ENCODE peak calls at places on chromosomes 7 and 10, in five cellular contexts. T, E, K, B and Q are unnamed samples.
A peak's percentile ranks its signal among the peaks of the same experiment; 100 is the strongest.

GRCh38 chr7:2404714-2405119 is 1.3 kb downstream of the CHST12 start:
- DNase-seq in K (no peak), E (no peak), T (no peak), B (no peak), Q (no peak)

GRCh38 chr10:114487815-114488536 is 83.7 kb upstream of the AFAP1L2 start:
- DNase-seq in E (no peak), K (no peak), B (no peak), T (no peak), Q (peak; percentile 49)

GRCh38 chr10:29773675-29774091 is 138.9 kb upstream of the SVIL start:
- DNase-seq in E (no peak), B (no peak), T (no peak), K (no peak), Q (no peak)

GRCh38 chr7:120925392-120925791 is 25.2 kb upstream of the ING3 start:
- DNase-seq in E (no peak), K (no peak), T (no peak), B (no peak), Q (no peak)

GRCh38 chr10:29392376-29393021 is 103.6 kb downstream of the LYZL1 start:
- DNase-seq in B (no peak), T (no peak), E (no peak), K (no peak), Q (peak; percentile 56)

GRCh38 chr10:112295853-112296830 is 12.9 kb downstream of the TECTB start:
- DNase-seq in T (peak; percentile 54), B (no peak), K (no peak), E (no peak), Q (no peak)

GRCh38 chr10:74852406-74852805 is 26.0 kb downstream of the KAT6B start:
- DNase-seq in T (no peak), K (no peak), E (no peak), B (no peak), Q (no peak)

GRCh38 chr10:46551701-46552525 is 4.5 kb downstream of the GPRIN2 start:
- DNase-seq in E (no peak), K (no peak), B (peak; percentile 11), T (peak; percentile 20), Q (no peak)

GRCh38 chr10:11095374-11095785 is 77.7 kb downstream of the CELF2 start:
- DNase-seq in T (no peak), B (no peak), K (no peak), E (no peak), Q (no peak)

GRCh38 chr7:30246392-30246791 is 38.0 kb upstream of the ZNRF2 start:
- DNase-seq in B (no peak), T (no peak), K (no peak), E (no peak), Q (no peak)

GRCh38 chr10:87721781-87722180 is 62.1 kb downstream of the PAPSS2 start:
- DNase-seq in T (no peak), K (no peak), E (no peak), B (no peak), Q (no peak)

GRCh38 chr10:32379314-32379949 is 32.5 kb upstream of the EPC1 start:
- DNase-seq in E (no peak), B (no peak), K (no peak), T (no peak), Q (no peak)

GRCh38 chr7:110442386-110442837 is 648.5 kb upstream of the LRRN3 start:
- DNase-seq in T (no peak), E (no peak), B (no peak), K (no peak), Q (no peak)

GRCh38 chr10:71584902-71585578 is 134.5 kb downstream of the C10orf105 start:
- DNase-seq in K (no peak), B (no peak), T (no peak), E (no peak), Q (no peak)

GRCh38 chr7:105589221-105590077 is 8.2 kb upstream of the EFCAB10 start:
- DNase-seq in T (peak; percentile 31), E (no peak), K (peak; percentile 63), B (no peak), Q (peak; percentile 64)

GRCh38 chr7:4123823-4124222 is 558.3 kb upstream of the FOXK1 start:
- DNase-seq in B (no peak), T (no peak), E (no peak), K (no peak), Q (no peak)

GRCh38 chr7:92255308-92255707 is 9.5 kb downstream of the ANKIB1 start:
- DNase-seq in B (no peak), E (no peak), K (no peak), T (no peak), Q (peak; percentile 78)

GRCh38 chr7:29434405-29434804 is 129.2 kb upstream of the PRR15 start:
- DNase-seq in B (no peak), T (no peak), K (no peak), E (no peak), Q (no peak)

GRCh38 chr10:373516-374309 is 238.5 kb downstream of the ZMYND11 start:
- DNase-seq in K (no peak), T (no peak), E (no peak), B (no peak), Q (peak; percentile 80)

GRCh38 chr10:71230656-71231025 is 18.3 kb downstream of the UNC5B start:
- DNase-seq in K (no peak), E (no peak), T (no peak), B (no peak), Q (peak; percentile 46)

GRCh38 chr7:100486753-100487446 is 3.2 kb downstream of the NYAP1 start:
- DNase-seq in E (no peak), T (no peak), B (no peak), K (no peak), Q (no peak)

GRCh38 chr7:152667900-152668440 is 8.0 kb downstream of the XRCC2 start:
- DNase-seq in T (no peak), K (no peak), E (no peak), B (no peak), Q (no peak)
- H3K36me3 ChIP-seq in T (no peaks in the 10 kb centered on the region), K (peaks cover 48% of the 10 kb centered on the region), E (no peaks in the 10 kb centered on the region), B (no peaks in the 10 kb centered on the region), Q (peaks cover 22% of the 10 kb centered on the region)

DNA sequence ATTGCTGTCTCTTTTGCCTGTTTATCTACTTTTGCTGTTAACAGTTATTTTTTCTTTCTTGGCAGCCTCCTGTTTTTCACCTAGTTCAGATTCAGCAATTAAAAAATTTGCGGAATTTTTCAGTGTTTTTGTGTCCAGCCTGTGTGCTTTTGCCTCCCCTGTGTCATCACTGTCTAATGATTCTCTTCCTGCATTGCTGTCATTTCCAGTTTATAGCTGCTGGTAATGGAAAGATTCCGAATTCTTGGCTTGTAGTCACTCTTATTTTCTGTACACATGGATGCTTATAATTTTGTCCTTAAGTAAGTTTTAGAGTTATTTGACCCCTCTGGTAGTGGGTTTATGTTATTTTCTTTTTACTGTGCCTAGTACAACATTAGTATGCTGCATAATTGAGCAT is 25.1 kb downstream of the GLRX3 start:
- DNase-seq in E (no peak), T (no peak), B (no peak), K (no peak), Q (no peak)
- H3K36me3 ChIP-seq in E (peaks cover 69% of the 10 kb centered on the region), T (no peaks in the 10 kb centered on the region), B (peaks cover 48% of the 10 kb centered on the region), K (peaks cover 12% of the 10 kb centered on the region), Q (peaks cover 56% of the 10 kb centered on the region)

DNA sequence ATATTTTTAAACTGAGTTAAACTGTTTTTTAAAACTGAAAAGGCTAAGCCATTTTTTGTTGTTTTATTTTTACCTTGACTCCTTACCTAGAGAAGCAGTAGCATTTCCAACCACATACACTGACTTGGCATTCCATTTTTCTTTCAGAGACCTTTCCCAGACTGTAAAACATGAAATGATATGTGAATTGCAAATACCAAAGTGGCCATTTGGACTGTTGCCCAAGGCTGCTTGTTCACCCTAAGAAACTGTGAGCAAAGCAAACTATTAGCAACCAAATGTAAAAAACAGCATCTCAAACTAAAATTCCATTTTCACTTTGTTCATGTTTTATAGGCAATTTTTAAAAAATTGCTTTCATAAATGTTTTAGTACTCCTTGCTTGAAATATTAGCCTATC is 10.9 kb downstream of the UROS start:
- DNase-seq in T (no peak), K (no peak), B (no peak), E (no peak), Q (no peak)
- H3K36me3 ChIP-seq in T (no peaks in the 10 kb centered on the region), K (no peaks in the 10 kb centered on the region), B (peaks cover 92% of the 10 kb centered on the region), E (peaks cover 86% of the 10 kb centered on the region), Q (peaks cover 40% of the 10 kb centered on the region)

DNA sequence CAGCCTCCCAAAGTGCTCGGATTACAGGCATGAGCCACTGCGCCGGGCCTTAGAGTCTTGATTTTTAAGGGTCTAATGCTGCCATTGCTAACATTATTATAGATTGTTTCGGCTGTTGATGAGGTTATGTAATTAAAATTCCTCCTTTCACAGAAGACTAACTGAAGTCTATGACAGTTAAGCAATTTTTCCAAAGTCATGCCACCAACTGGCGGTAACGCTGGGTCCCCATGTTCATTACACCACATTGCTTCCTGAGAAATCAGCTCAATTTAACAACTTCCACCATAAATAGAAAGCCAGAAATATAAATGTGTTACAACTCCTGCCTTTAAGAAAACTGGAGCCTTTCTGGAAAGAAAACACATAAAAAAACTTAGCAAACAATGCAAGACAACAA is 3.5 kb downstream of the ERLIN1 start:
- DNase-seq in K (no peak), E (no peak), B (no peak), T (no peak), Q (no peak)
- H3K36me3 ChIP-seq in K (peaks cover 28% of the 10 kb centered on the region), E (peaks cover 60% of the 10 kb centered on the region), B (peaks cover 51% of the 10 kb centered on the region), T (no peaks in the 10 kb centered on the region), Q (peaks cover 58% of the 10 kb centered on the region)

GRCh38 chr7:132453825-132454224 is 122.4 kb downstream of the PLXNA4 start:
- DNase-seq in T (no peak), B (no peak), K (no peak), E (no peak), Q (no peak)

GRCh38 chr7:132457658-132458057 is 118.6 kb downstream of the PLXNA4 start:
- DNase-seq in B (no peak), T (no peak), E (no peak), K (no peak), Q (no peak)

GRCh38 chr7:132456418-132456817 is 119.9 kb downstream of the PLXNA4 start:
- DNase-seq in T (no peak), K (no peak), E (no peak), B (no peak), Q (no peak)

GRCh38 chr7:132458685-132459084 is 117.6 kb downstream of the PLXNA4 start:
- DNase-seq in T (no peak), E (no peak), K (no peak), B (no peak), Q (no peak)

DNA sequence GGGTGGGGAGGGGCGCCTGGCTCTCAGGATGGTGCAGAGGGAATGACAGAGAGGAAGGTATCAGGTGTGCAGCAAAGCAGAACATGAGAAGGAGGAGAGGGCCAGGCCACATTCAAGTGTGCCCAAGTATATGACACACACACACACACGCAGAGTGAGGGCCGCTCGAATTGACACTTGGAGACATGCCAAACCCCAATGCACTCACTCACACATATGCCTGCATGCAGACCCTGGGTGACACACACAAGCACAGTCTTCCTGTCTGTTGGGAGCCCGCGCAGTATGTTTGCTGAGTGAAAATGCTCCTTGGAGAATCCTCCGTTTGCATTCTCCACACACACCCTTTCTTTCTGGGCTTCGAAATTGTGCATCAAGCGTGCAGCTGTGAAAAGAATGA is 121.0 kb downstream of the PLXNA4 start:
- DNase-seq in T (no peak), E (no peak), K (no peak), B (no peak), Q (no peak)
- H3K36me3 ChIP-seq in T (no peaks in the 10 kb centered on the region), E (no peaks in the 10 kb centered on the region), K (no peaks in the 10 kb centered on the region), B (no peaks in the 10 kb centered on the region), Q (no peaks in the 10 kb centered on the region)